ENCODE peak calls at places on chromosomes 6 and 20, in six cellular contexts. M is K562, Q is HCT116, N is HepG2, C is H1, X is GM12878. U is an unnamed sample.

GRCh38 chr20:46773680-46774079 is 64.2 kb downstream of the SLC2A10 start:
- DNase-seq in M (no peak), X (no peak), Q (no peak), C (no peak), N (no peak), U (no peak)

GRCh38 chr6:34115396-34116314 is 30.2 kb downstream of the GRM4 start:
- DNase-seq in M (peak), N (no peak), Q (no peak), C (no peak), X (no peak), U (no peak)

GRCh38 chr6:7728855-7729590 is 3.1 kb downstream of the BMP6 start:
- DNase-seq in X (no peak), C (no peak), N (no peak), M (no peak), Q (no peak), U (no peak)

GRCh38 chr6:32255212-32256153 is 31.6 kb upstream of the NOTCH4 start:
- DNase-seq in C (peak), Q (peak), X (no peak), M (peak), N (peak), U (peak)

GRCh38 chr20:47353224-47353696 is 3.2 kb downstream of the ZMYND8 start:
- DNase-seq in N (no peak), M (no peak), Q (no peak), X (no peak), C (no peak), U (no peak)

GRCh38 chr6:89475634-89476033 is 42.7 kb downstream of the ANKRD6 start:
- DNase-seq in Q (no peak), N (peak), M (no peak), C (no peak), X (peak), U (no peak)

GRCh38 chr6:136326038-136326561 is 36.5 kb upstream of the BCLAF1 start:
- DNase-seq in M (no peak), N (peak), X (no peak), C (no peak), Q (no peak), U (no peak)

GRCh38 chr6:1738682-1739081 is 129.0 kb downstream of the FOXC1 start:
- DNase-seq in Q (no peak), C (no peak), M (no peak), X (no peak), N (no peak), U (no peak)

GRCh38 chr6:31791324-31792089 is 4.0 kb downstream of the VARS1 start:
- DNase-seq in X (no peak), N (peak), M (peak), Q (no peak), C (no peak), U (no peak)

GRCh38 chr20:38111366-38112232 is 53.5 kb downstream of the TGM2 start:
- DNase-seq in M (no peak), N (no peak), Q (no peak), C (no peak), X (no peak), U (no peak)

GRCh38 chr6:137211910-137212309 is 7.3 kb downstream of the IFNGR1 start:
- DNase-seq in X (no peak), M (no peak), Q (no peak), C (no peak), N (no peak), U (no peak)

GRCh38 chr20:50260480-50261221 is 70.0 kb downstream of the CEBPB start:
- DNase-seq in X (no peak), N (no peak), C (no peak), M (peak), Q (no peak), U (no peak)

GRCh38 chr6:155171109-155171746 is 92.6 kb upstream of the CLDN20 start:
- DNase-seq in M (peak), Q (peak), C (no peak), X (peak), N (peak), U (no peak)
- H3K4me3 ChIP-seq in M (no peak), Q (no peak), C (no peak), X (peak), N (no peak), U (no peak)

GRCh38 chr6:38577492-38577891 is 62.2 kb downstream of the BTBD9 start:
- DNase-seq in C (no peak), M (no peak), Q (no peak), N (no peak), X (no peak), U (no peak)

GRCh38 chr6:38570750-38571149 is 69.0 kb downstream of the BTBD9 start:
- DNase-seq in C (no peak), Q (no peak), N (no peak), X (no peak), M (no peak), U (no peak)

GRCh38 chr6:38572186-38572813 is 67.4 kb downstream of the BTBD9 start:
- DNase-seq in C (no peak), Q (no peak), N (no peak), M (no peak), X (peak), U (no peak)

GRCh38 chr6:38571721-38572120 is 68.0 kb downstream of the BTBD9 start:
- DNase-seq in M (no peak), Q (no peak), N (no peak), C (no peak), X (no peak), U (no peak)

DNA sequence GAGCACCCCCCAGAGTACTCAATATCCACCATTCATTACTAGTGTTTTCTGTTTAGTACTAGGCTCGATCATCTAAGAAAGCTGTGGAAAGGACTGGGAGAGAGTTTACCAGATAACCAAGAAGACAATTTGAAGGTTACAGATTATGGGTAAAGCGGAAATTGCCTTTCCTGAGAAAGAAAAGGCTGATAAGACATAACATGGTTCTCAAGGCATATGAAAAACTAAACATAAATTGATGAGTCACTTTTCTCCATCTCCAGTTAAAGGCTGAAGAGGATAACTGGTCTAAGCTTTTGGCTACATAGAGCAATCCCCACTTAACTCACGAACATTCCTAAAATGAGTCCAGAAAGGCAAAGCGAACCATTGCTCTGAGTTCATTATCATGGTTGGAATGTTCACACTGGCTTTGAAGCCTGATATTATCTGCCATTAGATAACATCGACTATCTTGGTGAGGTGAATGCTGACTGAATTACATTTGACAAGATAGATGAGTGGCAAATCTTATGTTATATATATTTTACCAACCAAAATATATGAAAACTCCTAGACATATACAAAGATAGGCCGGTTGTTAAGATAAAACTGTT is 65.8 kb downstream of the BTBD9 start:
- DNase-seq in C (no peak), X (no peak), Q (no peak), N (no peak), M (no peak), U (no peak)
- TF ChIP-seq ZNF274 in C (no peak), X (no peak), Q (no peak), N (no peak), M (no peak), U (no peak)

GRCh38 chr6:48032156-48032555 is 78.8 kb downstream of the PTCHD4 start:
- DNase-seq in N (peak), C (no peak), M (no peak), Q (no peak), X (no peak), U (no peak)
- H3K4me3 ChIP-seq in N (no peak), C (no peak), M (no peak), Q (no peak), X (no peak), U (no peak)

GRCh38 chr20:31951530-31952453 is at the start of gene PDRG1:
- DNase-seq in X (peak), M (peak), N (peak), C (peak), Q (peak), U (peak)
- TF ChIP-seq ZNF274 in X (no peak), M (no peak), N (peak), C (no peak), Q (no peak), U (no peak)

GRCh38 chr6:151680846-151681425 is 126.5 kb upstream of the ESR1 start:
- DNase-seq in Q (no peak), C (no peak), N (no peak), X (no peak), M (no peak), U (no peak)
- H3K4me3 ChIP-seq in Q (no peak), C (no peak), N (no peak), X (no peak), M (no peak), U (no peak)

DNA sequence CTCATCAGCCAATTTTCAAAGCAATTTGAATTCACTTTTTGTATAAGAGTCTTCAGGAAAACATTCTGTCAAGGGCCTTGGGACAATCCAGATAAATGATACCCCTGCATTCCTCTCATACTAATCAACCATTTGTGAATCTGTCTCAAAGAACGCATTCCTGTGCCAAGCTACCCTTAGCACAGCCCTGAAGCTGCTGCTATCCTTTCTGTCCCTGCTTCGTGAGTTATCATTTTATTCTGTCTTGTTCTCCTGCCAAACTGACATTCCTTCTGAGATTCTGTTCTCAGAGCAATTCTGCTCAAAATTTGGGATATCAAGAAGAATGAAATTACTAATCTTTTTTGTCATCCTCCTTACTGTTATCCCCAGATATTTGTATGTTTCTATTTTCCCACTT is 213.9 kb upstream of the STXBP5 start:
- DNase-seq in N (peak), X (no peak), M (no peak), C (no peak), Q (no peak), U (no peak)
- TF ChIP-seq ZNF274 in N (no peak), X (no peak), M (no peak), C (no peak), Q (no peak), U (no peak)

GRCh38 chr6:64774881-64775280 is 932.1 kb downstream of the EYS start:
- DNase-seq in X (no peak), M (no peak), N (no peak), Q (no peak), C (no peak), U (no peak)

GRCh38 chr6:64777941-64778785 is 928.9 kb downstream of the EYS start:
- DNase-seq in N (no peak), Q (no peak), C (no peak), X (no peak), M (no peak), U (no peak)

GRCh38 chr6:64776359-64776758 is 930.7 kb downstream of the EYS start:
- DNase-seq in N (no peak), X (no peak), Q (no peak), C (no peak), M (no peak), U (no peak)
- H3K4me3 ChIP-seq in N (no peak), X (no peak), Q (no peak), C (no peak), M (no peak), U (no peak)

DNA sequence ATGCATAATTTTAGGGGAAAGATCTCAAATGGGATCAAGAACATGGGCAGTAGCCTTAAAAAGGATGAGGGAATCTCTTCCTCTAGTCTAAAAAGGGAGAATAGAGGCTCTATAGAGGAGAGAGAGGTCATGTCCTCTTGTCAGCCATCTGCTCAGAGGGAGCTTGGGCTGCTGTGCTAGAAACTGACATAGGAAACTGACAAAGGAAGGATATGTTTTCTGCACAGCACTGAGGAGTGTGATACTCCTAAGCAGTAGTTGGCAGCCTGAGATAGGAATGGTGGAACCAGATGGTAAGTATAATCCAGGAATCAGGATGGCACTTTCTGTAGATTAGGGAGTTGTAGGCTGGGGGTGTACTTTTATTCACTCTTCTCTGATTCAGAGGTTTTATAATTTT is 59.2 kb downstream of the PTPRA start:
- DNase-seq in N (no peak), X (no peak), Q (no peak), M (no peak), C (no peak), U (no peak)
- TF ChIP-seq ZNF274 in N (no peak), X (no peak), Q (no peak), M (no peak), C (no peak), U (no peak)